ENCODE peak calls at places on chromosomes 2 and 18, in four cellular contexts. T is A673; K is Jurkat, Clone E6-1; D is dorsolateral prefrontal cortex. V is an unnamed sample.
A peak's percentile ranks its signal among the peaks of the same experiment; 100 is the strongest.

GRCh38 chr2:148533685-148534084 is 110.9 kb upstream of the EPC2 start:
- DNase-seq in D (no peak), T (no peak), K (no peak), V (no peak)

GRCh38 chr18:22872894-22873537 is 60.1 kb upstream of the RBBP8 start:
- DNase-seq in D (no peak), K (no peak), T (no peak), V (no peak)

GRCh38 chr18:61732854-61733253 is 160.0 kb downstream of the RNF152 start:
- DNase-seq in K (no peak), T (no peak), D (no peak), V (no peak)

GRCh38 chr18:48356151-48356745 is 52.9 kb downstream of the ZBTB7C start:
- DNase-seq in D (no peak), T (no peak), K (no peak), V (no peak)

GRCh38 chr2:126518206-126518605 is 137.8 kb upstream of the GYPC start:
- DNase-seq in T (no peak), K (no peak), D (no peak), V (no peak)

GRCh38 chr2:64485961-64486360 is 32.0 kb downstream of the LGALSL start:
- DNase-seq in K (no peak), T (no peak), D (no peak), V (no peak)

GRCh38 chr2:98909381-98910211 is 26.4 kb downstream of the CRACDL start:
- DNase-seq in D (no peak), T (no peak), K (no peak), V (no peak)

GRCh38 chr2:190637331-190637734 is 11.6 kb upstream of the NAB1 start:
- DNase-seq in D (no peak), K (no peak), T (no peak), V (no peak)

GRCh38 chr2:20543579-20543887 is 96.7 kb downstream of the RHOB start:
- DNase-seq in D (no peak), T (no peak), K (no peak), V (no peak)

GRCh38 chr2:72864500-72864899 is 22.7 kb upstream of the SPR start:
- DNase-seq in D (no peak), T (no peak), K (no peak), V (no peak)

GRCh38 chr2:66683599-66683998 is 248.7 kb downstream of the MEIS1 start:
- DNase-seq in T (no peak), D (no peak), K (no peak), V (no peak)

GRCh38 chr2:178066324-178066723 is 6.3 kb downstream of the PDE11A start:
- DNase-seq in D (no peak), T (no peak), K (no peak), V (no peak)

GRCh38 chr2:178066890-178067669 is 5.5 kb downstream of the PDE11A start:
- DNase-seq in D (no peak), T (no peak), K (no peak), V (no peak)

GRCh38 chr2:178070824-178071223 is 1.8 kb downstream of the PDE11A start:
- DNase-seq in T (no peak), K (no peak), D (no peak), V (no peak)

GRCh38 chr2:178069551-178069950 is 3.0 kb downstream of the PDE11A start:
- DNase-seq in D (no peak), K (peak; percentile 2), T (no peak), V (no peak)

DNA sequence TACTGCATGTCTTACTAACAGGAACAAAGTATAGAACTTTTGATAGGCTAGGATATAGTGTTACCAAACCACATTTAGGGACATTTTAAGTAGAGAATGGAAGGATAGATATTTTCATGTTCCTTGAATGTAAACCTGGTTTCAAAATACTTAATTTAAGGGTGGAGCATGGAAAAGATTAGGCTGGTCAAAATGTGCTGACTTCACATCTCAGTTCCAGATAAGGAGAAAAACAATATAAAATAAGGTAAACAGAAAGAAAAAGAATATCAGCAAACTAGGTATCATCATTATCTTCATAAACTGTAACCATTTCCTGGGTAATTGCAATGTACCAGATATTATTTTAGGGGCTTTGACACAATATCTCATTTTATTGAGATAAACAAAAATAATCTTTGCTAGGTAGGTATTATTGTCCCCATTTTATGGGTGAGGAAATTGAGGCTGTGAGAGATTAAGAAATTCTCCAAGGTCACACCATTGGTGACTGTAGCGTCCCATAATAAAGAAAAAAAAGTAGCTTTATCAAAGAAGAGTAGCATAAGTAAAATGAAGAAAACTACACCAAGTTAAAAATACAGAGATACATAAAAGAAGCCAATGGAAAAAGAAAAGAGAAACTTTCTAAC is 3.6 kb downstream of the PDE11A start:
- DNase-seq in K (no peak), D (no peak), T (no peak), V (no peak)
- H3K4me3 ChIP-seq in K (no peak overlapping the region), D (no peak overlapping the region), T (no peak overlapping the region), V (no peak overlapping the region)

DNA sequence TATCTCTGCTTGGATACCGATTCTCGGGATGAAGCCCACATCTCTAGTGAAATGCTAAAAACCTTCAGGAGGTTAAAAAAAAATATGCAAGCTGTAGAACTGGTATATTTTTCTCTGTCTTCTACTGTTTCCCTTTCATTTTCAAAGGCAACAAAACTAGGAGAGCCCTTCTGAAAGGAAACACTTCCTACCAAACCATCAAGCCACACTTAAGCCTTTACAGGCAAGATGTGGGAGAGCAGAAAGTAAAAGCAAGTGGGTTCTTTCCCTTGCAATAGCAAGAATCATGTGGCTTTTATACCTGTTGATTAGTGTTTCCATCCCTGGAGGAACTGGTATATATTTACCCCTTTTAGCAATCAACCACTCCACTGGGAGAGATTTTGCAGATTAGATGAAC is 147.9 kb upstream of the ACAA2 start:
- DNase-seq in K (peak; percentile 24), D (no peak), T (no peak), V (no peak)
- H3K4me3 ChIP-seq in K (no peak overlapping the region), D (no peak overlapping the region), T (no peak overlapping the region), V (no peak overlapping the region)

GRCh38 chr2:233084488-233084887 is 24.3 kb downstream of the INPP5D start:
- DNase-seq in T (no peak), D (peak; percentile 40), K (no peak), V (peak; percentile 55)
- H3K4me3 ChIP-seq in T (no peak overlapping the region), D (no peak overlapping the region), K (no peak overlapping the region), V (peak overlapping the region; percentile 27)

GRCh38 chr2:43087413-43087812 is 139.0 kb downstream of the ZFP36L2 start:
- DNase-seq in K (no peak), D (no peak), T (no peak), V (no peak)

GRCh38 chr2:43084699-43085091 is 141.7 kb downstream of the ZFP36L2 start:
- DNase-seq in T (no peak), K (peak; percentile 24), D (no peak), V (no peak)

GRCh38 chr2:43083710-43084698 is 142.4 kb downstream of the ZFP36L2 start:
- DNase-seq in D (no peak), T (peak; percentile 55), K (peak; percentile 32), V (no peak)

GRCh38 chr2:43088148-43089073 is 138.0 kb downstream of the ZFP36L2 start:
- DNase-seq in K (no peak), D (no peak), T (no peak), V (no peak)

GRCh38 chr2:43086451-43087221 is 139.8 kb downstream of the ZFP36L2 start:
- DNase-seq in D (no peak), T (peak; percentile 86), K (no peak), V (no peak)
- H3K4me3 ChIP-seq in D (no peak overlapping the region), T (no peak overlapping the region), K (no peak overlapping the region), V (no peak overlapping the region)

DNA sequence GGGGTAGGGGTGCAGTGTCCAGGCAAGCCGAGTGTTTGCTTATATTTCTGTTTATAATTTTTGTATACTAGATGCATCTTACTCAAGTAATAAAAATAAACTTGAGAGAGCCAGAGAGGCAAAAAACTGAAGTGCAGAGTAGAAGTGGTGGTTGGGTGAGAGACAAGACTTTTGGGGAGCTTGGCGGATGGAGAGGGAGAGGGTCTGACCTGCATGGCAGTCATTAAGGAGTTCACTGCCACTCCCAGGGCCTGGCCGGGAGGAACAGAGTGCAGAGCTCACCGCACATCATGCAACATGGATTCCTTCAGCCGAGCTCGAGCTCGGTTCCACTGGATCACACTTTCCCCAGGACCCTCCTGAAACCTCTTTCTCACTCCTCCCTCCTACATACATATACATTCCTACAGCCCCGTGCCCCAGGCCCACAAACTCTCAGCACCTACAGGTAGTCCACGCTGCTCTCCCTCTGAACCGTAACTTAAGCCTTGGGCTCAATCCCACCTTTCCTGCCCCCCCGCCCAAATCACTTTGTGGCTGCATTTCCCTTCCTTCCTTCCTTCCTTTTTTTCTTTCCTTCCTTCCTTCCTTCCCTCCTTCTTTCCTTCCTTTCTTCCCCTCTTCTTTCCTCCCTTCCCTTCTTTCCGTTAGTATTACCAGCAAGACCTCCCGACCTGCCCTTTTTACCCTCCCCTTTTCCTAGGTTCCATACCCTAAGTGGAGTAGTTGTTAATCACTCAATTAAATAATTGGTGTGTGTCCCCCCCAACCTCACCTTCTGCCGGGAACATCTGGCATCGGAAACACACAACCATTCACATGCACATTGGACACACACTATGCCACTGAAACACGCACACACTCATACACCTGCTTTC is 37.1 kb upstream of the ATP6V1B1 start:
- DNase-seq in T (no peak), K (no peak), D (no peak), V (no peak)
- H3K4me3 ChIP-seq in T (peak overlapping the region; percentile 77), K (no peak overlapping the region), D (no peak overlapping the region), V (no peak overlapping the region)

GRCh38 chr18:59694824-59695223 is 2.4 kb downstream of the CCBE1 start:
- DNase-seq in T (no peak), D (no peak), K (no peak), V (no peak)

GRCh38 chr18:59697236-59697932 is at the start of gene CCBE1:
- DNase-seq in K (no peak), D (peak; percentile 54), T (peak; percentile 61), V (no peak)

GRCh38 chr18:59696311-59697235 is 650 bp downstream of the CCBE1 start:
- DNase-seq in T (peak; percentile 15), D (no peak), K (no peak), V (no peak)

GRCh38 chr18:59699061-59699460 is 1.8 kb upstream of the CCBE1 start:
- DNase-seq in D (no peak), T (no peak), K (no peak), V (no peak)

DNA sequence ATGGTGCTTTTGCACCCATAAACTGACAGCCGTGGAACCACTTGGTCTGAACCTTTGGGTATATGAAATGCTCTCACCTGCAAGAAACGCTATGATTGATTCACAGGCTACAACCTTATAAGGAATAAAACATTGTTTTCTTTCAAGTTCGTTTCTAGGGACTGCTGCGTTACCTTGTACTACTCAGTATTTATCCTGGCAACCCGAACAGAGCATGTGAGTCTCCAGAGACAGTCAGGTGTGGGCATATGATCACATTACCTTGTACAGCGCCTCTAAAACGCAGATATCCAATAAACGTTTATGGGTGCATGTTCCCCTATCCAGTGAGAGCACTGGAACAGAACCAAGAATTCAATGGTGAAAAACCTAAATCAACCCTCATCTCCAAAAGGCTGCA is 1.7 kb downstream of the CCBE1 start:
- DNase-seq in T (no peak), K (no peak), D (no peak), V (no peak)
- H3K4me3 ChIP-seq in T (no peak overlapping the region), K (no peak overlapping the region), D (no peak overlapping the region), V (no peak overlapping the region)

GRCh38 chr18:24427484-24427883 is 1.0 kb downstream of the IMPACT start:
- DNase-seq in K (no peak), T (peak; percentile 14), D (no peak), V (no peak)
- H3K4me3 ChIP-seq in K (no peak overlapping the region), T (peak overlapping the region; percentile 83), D (peak overlapping the region; percentile 88), V (no peak overlapping the region)

V was measured in naive thymus-derived CD4-positive, alpha-beta T cell.